ENCODE peak calls at places on chromosomes 6 and 20, in six cellular contexts. J, Q, O, Z, S and M are unnamed samples.
A peak's percentile ranks its signal among the peaks of the same experiment; 100 is the strongest.

GRCh38 chr6:87700351-87700728 is 1.7 kb downstream of the AKIRIN2 start:
- DNase-seq in J (no peak), S (no peak), O (no peak), Q (no peak), Z (no peak), M (no peak)

GRCh38 chr6:99819853-99820252 is 174.2 kb downstream of the MCHR2 start:
- DNase-seq in O (no peak), Q (no peak), S (no peak), Z (no peak), J (no peak), M (no peak)

GRCh38 chr20:57126481-57127092 is 139.9 kb downstream of the BMP7 start:
- DNase-seq in S (no peak), Z (no peak), O (no peak), Q (no peak), J (no peak), M (no peak)

GRCh38 chr20:3107464-3108025 is 23.0 kb upstream of the AVP start:
- DNase-seq in J (no peak), S (no peak), O (no peak), Z (no peak), Q (no peak), M (no peak)

GRCh38 chr6:89144358-89145041 is 1.4 kb upstream of the PM20D2 start:
- DNase-seq in S (no peak), J (no peak), Z (no peak), Q (no peak), O (no peak), M (no peak)

GRCh38 chr6:19569563-19569962 is 267.6 kb upstream of the ID4 start:
- DNase-seq in J (no peak), Q (no peak), S (no peak), O (no peak), Z (no peak), M (no peak)

GRCh38 chr6:42727627-42728026 is 5.2 kb upstream of the PRPH2 start:
- DNase-seq in J (peak; percentile 47), S (no peak), Q (no peak), O (no peak), Z (no peak), M (no peak)

GRCh38 chr20:47678130-47678453 is 107.2 kb downstream of the SULF2 start:
- DNase-seq in Q (no peak), J (no peak), S (no peak), O (no peak), Z (no peak), M (no peak)

GRCh38 chr6:130240232-130240631 is 17.5 kb upstream of the SAMD3 start:
- DNase-seq in S (no peak), J (peak; percentile 88), Z (no peak), O (no peak), Q (no peak), M (no peak)

GRCh38 chr6:21612067-21612745 is 18.7 kb downstream of the SOX4 start:
- DNase-seq in Q (no peak), S (no peak), O (no peak), J (no peak), Z (no peak), M (no peak)

GRCh38 chr6:30206799-30207618 is 6.2 kb downstream of the TRIM26 start:
- DNase-seq in Q (no peak), O (no peak), J (peak; percentile 58), S (no peak), Z (no peak), M (no peak)

GRCh38 chr6:167828325-167828956 is 1.7 kb downstream of the AFDN start:
- DNase-seq in S (no peak), O (no peak), Q (no peak), J (no peak), Z (no peak), M (no peak)

GRCh38 chr20:32773214-32773613 is 11.0 kb downstream of the DNMT3B start:
- DNase-seq in S (no peak), Z (no peak), Q (no peak), J (no peak), O (no peak), M (no peak)

GRCh38 chr6:110352603-110353303 is 5.4 kb downstream of the METTL24 start:
- DNase-seq in Q (no peak), S (no peak), Z (no peak), O (no peak), J (no peak), M (no peak)

GRCh38 chr6:39263299-39264037 is 34.2 kb upstream of the KCNK5 start:
- DNase-seq in S (no peak), Q (no peak), O (no peak), Z (no peak), J (no peak), M (no peak)

GRCh38 chr6:7108196-7108963 is 619 bp downstream of the RREB1 start:
- DNase-seq in J (peak; percentile 81), O (peak; percentile 76), Z (peak; percentile 66), Q (peak; percentile 82), S (peak; percentile 32), M (no peak)

GRCh38 chr6:113843500-113844068 is 13.6 kb upstream of the MARCKS start:
- DNase-seq in J (no peak), Z (no peak), Q (no peak), O (no peak), S (no peak), M (no peak)

GRCh38 chr20:14497004-14497403 is 159.6 kb upstream of the FLRT3 start:
- DNase-seq in S (no peak), Q (no peak), Z (no peak), J (no peak), O (no peak), M (no peak)

GRCh38 chr6:142058216-142058925 is 74.4 kb upstream of the GJE1 start:
- DNase-seq in Z (no peak), J (no peak), Q (no peak), O (no peak), S (no peak), M (no peak)

GRCh38 chr20:19706463-19706862 is 51.6 kb upstream of the RIN2 start:
- DNase-seq in Z (no peak), J (no peak), O (no peak), S (no peak), Q (peak; percentile 27), M (no peak)

GRCh38 chr20:56513096-56513806 is 11.3 kb upstream of the FAM209A start:
- DNase-seq in Z (no peak), J (no peak), O (no peak), Q (no peak), S (no peak), M (no peak)

GRCh38 chr6:135187372-135187771 is 6.3 kb downstream of the MYB start:
- DNase-seq in Z (no peak), S (no peak), Q (no peak), O (no peak), J (no peak), M (no peak)

GRCh38 chr6:20319520-20320357 is 81.9 kb upstream of the E2F3 start:
- DNase-seq in O (no peak), S (peak; percentile 60), Q (no peak), Z (no peak), J (no peak), M (no peak)

GRCh38 chr6:123208111-123208510 is 212.1 kb downstream of the CLVS2 start:
- DNase-seq in Z (no peak), O (no peak), J (no peak), Q (no peak), S (no peak), M (no peak)

DNA sequence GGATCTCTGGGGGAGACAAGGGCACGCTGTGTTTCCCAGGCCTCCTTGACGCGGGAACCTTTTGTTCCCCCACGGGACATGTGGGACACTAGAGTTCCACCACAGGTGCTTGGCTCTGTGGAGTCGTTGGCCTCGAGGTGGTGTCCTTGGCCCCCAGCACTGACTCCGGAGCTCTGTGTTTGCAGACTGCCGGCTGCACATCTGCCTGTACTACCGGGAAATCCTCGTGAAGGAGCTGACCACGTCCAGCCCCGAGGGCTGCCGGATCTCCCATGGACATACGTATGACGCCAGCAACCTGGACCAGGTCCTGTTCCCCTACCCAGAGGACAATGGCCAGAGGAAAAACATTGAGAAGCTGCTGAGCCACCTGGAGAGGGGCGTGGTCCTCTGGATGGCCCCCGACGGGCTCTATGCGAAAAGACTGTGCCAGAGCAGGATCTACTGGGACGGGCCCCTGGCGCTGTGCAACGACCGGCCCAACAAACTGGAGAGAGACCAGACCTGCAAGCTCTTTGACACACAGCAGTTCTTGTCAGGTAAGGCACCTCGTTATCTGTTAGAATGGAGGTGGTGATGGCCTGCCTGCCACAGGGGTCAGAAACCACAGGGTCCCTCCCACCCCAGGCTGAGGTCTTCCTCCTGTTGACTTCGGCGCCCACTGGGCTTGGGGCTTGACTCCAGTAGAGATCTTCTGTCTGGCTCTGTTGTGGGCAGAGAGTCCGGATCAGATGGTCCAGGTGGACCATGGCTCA is 9.9 kb downstream of the IRF4 start:
- DNase-seq in S (no peak), Z (no peak), Q (no peak), O (no peak), J (no peak), M (no peak)
- H3K4me1 ChIP-seq in S (peaks cover 37% of the 10 kb centered on the region), Z (no peaks in the 10 kb centered on the region), Q (no peaks in the 10 kb centered on the region), O (peaks cover 4% of the 10 kb centered on the region), J (no peaks in the 10 kb centered on the region), M (no peaks in the 10 kb centered on the region)

DNA sequence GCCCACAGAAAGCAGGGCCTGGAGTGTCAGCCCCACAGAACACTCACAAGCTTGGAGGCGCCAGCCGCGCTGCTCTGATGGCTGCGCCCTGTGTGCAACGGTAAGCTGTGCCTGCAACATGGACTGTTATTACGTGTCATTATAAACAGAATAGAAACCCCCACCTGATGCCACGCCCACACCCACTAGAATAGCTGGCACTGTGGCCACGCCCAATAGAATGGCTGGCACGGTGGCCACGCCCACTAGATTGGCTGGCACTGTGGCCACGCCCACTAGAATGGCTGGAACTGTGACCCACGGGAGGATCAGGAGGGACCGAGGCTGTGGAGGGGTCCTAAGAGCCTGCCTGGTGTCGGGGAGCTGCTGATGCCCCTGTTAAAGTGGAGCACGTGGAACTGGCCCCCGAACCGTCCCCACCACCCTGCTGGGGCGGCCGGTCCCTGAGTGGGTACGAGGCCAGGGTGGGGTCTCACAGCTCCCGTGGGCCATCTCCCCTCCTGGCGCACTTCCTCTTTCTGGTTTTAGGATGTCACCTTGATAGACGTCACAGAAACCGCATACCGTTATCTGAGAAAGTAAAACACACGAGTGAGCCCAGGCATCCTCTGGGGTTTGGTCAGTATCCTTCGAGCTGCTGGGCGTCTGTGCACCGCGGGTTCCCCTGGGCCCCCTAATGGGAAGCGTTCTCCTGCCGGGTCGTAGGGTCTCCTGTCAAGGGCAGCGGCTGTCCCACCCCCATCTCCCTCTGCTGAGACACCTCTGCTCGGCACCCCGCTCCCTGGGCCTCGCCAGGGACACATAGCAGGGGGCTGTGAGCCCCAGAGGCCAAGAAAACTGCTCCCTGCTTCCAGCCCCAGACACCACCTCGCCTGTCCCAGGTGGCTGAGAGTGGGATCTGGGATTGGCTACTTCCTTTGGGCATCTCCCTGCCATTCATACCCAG is 25.4 kb downstream of the SLC17A9 start:
- DNase-seq in S (peak; percentile 83), J (no peak), O (no peak), Q (no peak), Z (no peak), M (no peak)
- H3K4me3 ChIP-seq in S (peak overlapping the region; percentile 50), J (no peak overlapping the region), O (no peak overlapping the region), Q (no peak overlapping the region), Z (no peak overlapping the region), M (no peak overlapping the region)

GRCh38 chr6:44116643-44117382 is 10.4 kb downstream of the MRPL14 start:
- DNase-seq in O (no peak), Z (no peak), S (no peak), Q (no peak), J (peak; percentile 94), M (no peak)
- H3K4me1 ChIP-seq in O (peaks cover 68% of the 10 kb centered on the region), Z (peaks cover 63% of the 10 kb centered on the region), S (peaks cover 42% of the 10 kb centered on the region), Q (peaks cover 32% of the 10 kb centered on the region), J (peaks cover 65% of the 10 kb centered on the region), M (peaks cover 45% of the 10 kb centered on the region)

DNA sequence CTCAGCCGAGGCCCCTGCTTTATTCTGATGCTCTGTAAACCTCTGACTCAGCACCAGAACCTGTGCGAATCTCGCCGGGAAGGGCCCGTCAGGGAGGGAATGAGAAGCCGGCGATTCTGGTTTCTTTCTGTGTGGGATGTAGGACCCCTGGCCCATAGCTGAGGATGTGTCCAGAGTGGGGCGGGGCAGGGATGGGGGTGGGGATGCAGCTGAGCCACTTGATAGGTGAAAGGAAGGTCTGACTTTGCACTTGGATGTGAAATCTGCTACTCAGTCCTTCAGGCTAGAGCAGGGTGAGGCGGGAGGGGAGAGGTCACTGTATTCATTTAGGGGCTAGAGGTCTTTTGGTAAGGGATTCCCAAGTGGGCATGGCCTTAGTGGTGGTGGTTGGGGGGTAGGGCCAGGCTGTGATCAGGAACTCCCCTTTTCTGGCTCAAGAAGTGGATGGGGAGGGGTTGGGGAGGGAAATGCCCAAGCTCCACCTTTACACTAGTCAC is 2.3 kb downstream of the TOX2 start:
- DNase-seq in S (no peak), Q (peak; percentile 55), O (no peak), Z (no peak), J (peak; percentile 37), M (no peak)
- H3K4me3 ChIP-seq in S (no peak overlapping the region), Q (peak overlapping the region; percentile 70), O (peak overlapping the region; percentile 64), Z (peak overlapping the region; percentile 49), J (peak overlapping the region; percentile 73), M (peak overlapping the region; percentile 79)